ENCODE peak calls at places on chromosomes 13 and 19, in eight cellular contexts. X is WTC11; T is CD8-positive, alpha-beta T cell; K is B cell; D is iris pigment epithelial cell; Y is mucosa of gallbladder; S is HuH-7; M is NCI-H460. P is an unnamed sample.

GRCh38 chr13:48578516-48579166 is 45.8 kb upstream of the RCBTB2 start:
- DNase-seq in D (no peak), Y (no peak), S (no peak), X (no peak), M (no peak), K (no peak), T (no peak), P (peak; percentile 20)

GRCh38 chr13:99027260-99027659 is 49.4 kb upstream of the DOCK9 start:
- DNase-seq in X (no peak), D (no peak), M (no peak), S (no peak), Y (no peak), T (no peak), K (no peak), P (no peak)

GRCh38 chr19:42283248-42284065 is 14.4 kb downstream of the CIC start:
- DNase-seq in D (peak; percentile 93), S (peak; percentile 99), T (peak; percentile 90), K (peak; percentile 99), X (peak; percentile 95), Y (peak; percentile 95), M (peak; percentile 85), P (peak; percentile 96)

GRCh38 chr13:72555601-72556000 is 171.8 kb downstream of the MZT1 start:
- DNase-seq in Y (no peak), X (no peak), D (peak; percentile 6), T (no peak), M (no peak), K (no peak), S (no peak), P (peak; percentile 15)

GRCh38 chr19:54158812-54159351 is 639 bp downstream of the LENG1 start:
- DNase-seq in X (no peak), S (no peak), Y (no peak), D (peak; percentile 40), M (no peak), K (no peak), T (no peak), P (no peak)

GRCh38 chr13:23703241-23703640 is 133.0 kb downstream of the TNFRSF19 start:
- DNase-seq in Y (peak; percentile 27), X (no peak), S (no peak), M (no peak), T (no peak), D (no peak), K (no peak), P (no peak)

GRCh38 chr13:111429064-111429558 is 108.7 kb downstream of the TEX29 start:
- DNase-seq in M (peak; percentile 41), X (peak; percentile 72), Y (peak; percentile 42), D (peak; percentile 15), S (peak; percentile 78), K (no peak), T (no peak), P (peak; percentile 7)

GRCh38 chr13:50682002-50682401 is 161.5 kb downstream of the DLEU7 start:
- DNase-seq in X (no peak), D (no peak), T (no peak), K (no peak), Y (no peak), S (no peak), M (no peak), P (no peak)

GRCh38 chr19:947090-947706 is 21.4 kb downstream of the ARID3A start:
- DNase-seq in X (no peak), M (no peak), K (no peak), T (no peak), Y (no peak), D (no peak), S (no peak), P (no peak)

GRCh38 chr19:55373993-55374757 is 2.5 kb upstream of the TMEM190 start:
- DNase-seq in Y (no peak), M (no peak), K (no peak), D (no peak), S (no peak), X (no peak), T (no peak), P (no peak)

GRCh38 chr13:113033498-113033897 is 64.5 kb downstream of the MCF2L start:
- DNase-seq in D (no peak), S (no peak), X (no peak), T (no peak), M (no peak), K (no peak), Y (no peak), P (no peak)

GRCh38 chr13:36920612-36921185 is 661 bp upstream of the SMAD9 start:
- DNase-seq in M (no peak), S (no peak), T (no peak), D (no peak), Y (no peak), K (peak; percentile 24), X (no peak), P (no peak)

GRCh38 chr19:12676384-12676792 is 5.3 kb downstream of the DHPS start:
- DNase-seq in K (peak; percentile 75), M (peak; percentile 71), S (peak; percentile 87), D (peak; percentile 68), X (peak; percentile 97), Y (peak; percentile 81), T (peak; percentile 73), P (peak; percentile 80)

GRCh38 chr13:38630780-38631179 is 56.1 kb upstream of the FREM2 start:
- DNase-seq in T (no peak), K (no peak), Y (no peak), M (no peak), X (no peak), S (no peak), D (peak; percentile 30), P (peak; percentile 31)

GRCh38 chr13:29978211-29978610 is 127.8 kb upstream of the UBL3 start:
- DNase-seq in D (no peak), S (no peak), T (no peak), Y (no peak), X (no peak), K (no peak), M (no peak), P (peak; percentile 64)

GRCh38 chr19:16442386-16443276 is 29.1 kb downstream of the EPS15L1 start:
- DNase-seq in K (no peak), Y (no peak), S (no peak), T (no peak), X (no peak), D (no peak), M (no peak), P (no peak)

GRCh38 chr19:7596191-7596937 is 701 bp downstream of the CAMSAP3 start:
- DNase-seq in Y (no peak), K (peak; percentile 64), D (no peak), S (no peak), X (no peak), T (no peak), M (no peak), P (no peak)